ENCODE peak calls at places on chromosomes 6 and 20, in nine cellular contexts. One of them, this sample, is unnamed. For H3K4me1, the result is how much of the 10 kb centered on the place peaks cover.

GRCh38 chr6:149094156-149094555 is 223.4 kb upstream of the TAB2 start:
- DNase-seq in esophagus squamous epithelium: no peak
- DNase-seq in spleen: no peak
- DNase-seq in left ventricle myocardium inferior: no peak
- DNase-seq in A549: no peak
- DNase-seq in neural progenitor cell: peak
- DNase-seq in prostate gland: no peak
- DNase-seq in left lung: no peak
- DNase-seq in CD8-positive, alpha-beta T cell: no peak
- DNase-seq in this sample: peak

GRCh38 chr20:49323622-49324238 is 45.9 kb upstream of the ZNFX1 start:
- DNase-seq in spleen: no peak
- DNase-seq in left ventricle myocardium inferior: no peak
- DNase-seq in left lung: no peak
- DNase-seq in esophagus squamous epithelium: no peak
- DNase-seq in prostate gland: peak
- DNase-seq in CD8-positive, alpha-beta T cell: peak
- DNase-seq in neural progenitor cell: no peak
- DNase-seq in A549: peak
- DNase-seq in this sample: peak

GRCh38 chr20:44941292-44941691 is 18.9 kb downstream of the TOMM34 start:
- DNase-seq in neural progenitor cell: no peak
- DNase-seq in left ventricle myocardium inferior: no peak
- DNase-seq in CD8-positive, alpha-beta T cell: no peak
- DNase-seq in left lung: no peak
- DNase-seq in A549: no peak
- DNase-seq in prostate gland: no peak
- DNase-seq in esophagus squamous epithelium: no peak
- DNase-seq in spleen: no peak
- DNase-seq in this sample: no peak

GRCh38 chr6:46022110-46022948 is 6.7 kb upstream of the CLIC5 start:
- DNase-seq in neural progenitor cell: no peak
- DNase-seq in spleen: no peak
- DNase-seq in CD8-positive, alpha-beta T cell: no peak
- DNase-seq in left ventricle myocardium inferior: no peak
- DNase-seq in A549: no peak
- DNase-seq in esophagus squamous epithelium: no peak
- DNase-seq in left lung: no peak
- DNase-seq in prostate gland: no peak
- DNase-seq in this sample: no peak

GRCh38 chr6:16374796-16375195 is 136.4 kb downstream of the GMPR start:
- DNase-seq in neural progenitor cell: peak
- DNase-seq in left lung: no peak
- DNase-seq in A549: no peak
- DNase-seq in prostate gland: no peak
- DNase-seq in CD8-positive, alpha-beta T cell: no peak
- DNase-seq in esophagus squamous epithelium: no peak
- DNase-seq in left ventricle myocardium inferior: no peak
- DNase-seq in spleen: no peak
- DNase-seq in this sample: no peak

GRCh38 chr6:13278184-13278583 is 50.2 kb downstream of the TBC1D7 start:
- DNase-seq in prostate gland: no peak
- DNase-seq in spleen: peak
- DNase-seq in esophagus squamous epithelium: no peak
- DNase-seq in CD8-positive, alpha-beta T cell: no peak
- DNase-seq in A549: no peak
- DNase-seq in left ventricle myocardium inferior: no peak
- DNase-seq in left lung: no peak
- DNase-seq in neural progenitor cell: peak
- DNase-seq in this sample: no peak

GRCh38 chr6:89834884-89835792 is 5.5 kb downstream of the CASP8AP2 start:
- DNase-seq in A549: no peak
- DNase-seq in prostate gland: no peak
- DNase-seq in esophagus squamous epithelium: no peak
- DNase-seq in left lung: no peak
- DNase-seq in CD8-positive, alpha-beta T cell: peak
- DNase-seq in left ventricle myocardium inferior: no peak
- DNase-seq in spleen: no peak
- DNase-seq in neural progenitor cell: no peak
- DNase-seq in this sample: no peak

GRCh38 chr6:157433678-157434081 is 52.7 kb downstream of the ZDHHC14 start:
- DNase-seq in esophagus squamous epithelium: no peak
- DNase-seq in CD8-positive, alpha-beta T cell: no peak
- DNase-seq in prostate gland: no peak
- DNase-seq in left ventricle myocardium inferior: no peak
- DNase-seq in left lung: no peak
- DNase-seq in A549: no peak
- DNase-seq in neural progenitor cell: no peak
- DNase-seq in spleen: no peak
- DNase-seq in this sample: no peak

GRCh38 chr6:16750566-16750965 is 10.7 kb downstream of the ATXN1 start:
- DNase-seq in CD8-positive, alpha-beta T cell: no peak
- DNase-seq in prostate gland: no peak
- DNase-seq in left lung: no peak
- DNase-seq in neural progenitor cell: no peak
- DNase-seq in left ventricle myocardium inferior: no peak
- DNase-seq in esophagus squamous epithelium: no peak
- DNase-seq in spleen: no peak
- DNase-seq in A549: no peak
- DNase-seq in this sample: no peak

GRCh38 chr20:50093240-50093639 is 19.7 kb downstream of the UBE2V1 start:
- DNase-seq in neural progenitor cell: no peak
- DNase-seq in left ventricle myocardium inferior: no peak
- DNase-seq in prostate gland: no peak
- DNase-seq in CD8-positive, alpha-beta T cell: no peak
- DNase-seq in esophagus squamous epithelium: no peak
- DNase-seq in A549: no peak
- DNase-seq in left lung: no peak
- DNase-seq in spleen: no peak
- DNase-seq in this sample: no peak

GRCh38 chr6:112338310-112338709 is 8.8 kb upstream of the RFPL4B start:
- DNase-seq in CD8-positive, alpha-beta T cell: no peak
- DNase-seq in neural progenitor cell: no peak
- DNase-seq in spleen: no peak
- DNase-seq in prostate gland: no peak
- DNase-seq in left ventricle myocardium inferior: no peak
- DNase-seq in A549: no peak
- DNase-seq in left lung: no peak
- DNase-seq in esophagus squamous epithelium: no peak
- DNase-seq in this sample: no peak

GRCh38 chr20:59064214-59064722 is 21.7 kb upstream of the PRELID3B start:
- DNase-seq in left lung: no peak
- DNase-seq in esophagus squamous epithelium: no peak
- DNase-seq in CD8-positive, alpha-beta T cell: no peak
- DNase-seq in spleen: no peak
- DNase-seq in left ventricle myocardium inferior: no peak
- DNase-seq in A549: no peak
- DNase-seq in neural progenitor cell: no peak
- DNase-seq in prostate gland: no peak
- DNase-seq in this sample: no peak

GRCh38 chr20:59068534-59068933 is 25.9 kb upstream of the PRELID3B start:
- DNase-seq in A549: no peak
- DNase-seq in neural progenitor cell: no peak
- DNase-seq in left lung: no peak
- DNase-seq in esophagus squamous epithelium: no peak
- DNase-seq in prostate gland: no peak
- DNase-seq in spleen: no peak
- DNase-seq in left ventricle myocardium inferior: no peak
- DNase-seq in CD8-positive, alpha-beta T cell: no peak
- DNase-seq in this sample: no peak

GRCh38 chr20:59062057-59062456 is 19.5 kb upstream of the PRELID3B start:
- DNase-seq in neural progenitor cell: no peak
- DNase-seq in left lung: no peak
- DNase-seq in left ventricle myocardium inferior: no peak
- DNase-seq in esophagus squamous epithelium: no peak
- DNase-seq in CD8-positive, alpha-beta T cell: no peak
- DNase-seq in spleen: no peak
- DNase-seq in A549: no peak
- DNase-seq in prostate gland: no peak
- DNase-seq in this sample: peak

DNA sequence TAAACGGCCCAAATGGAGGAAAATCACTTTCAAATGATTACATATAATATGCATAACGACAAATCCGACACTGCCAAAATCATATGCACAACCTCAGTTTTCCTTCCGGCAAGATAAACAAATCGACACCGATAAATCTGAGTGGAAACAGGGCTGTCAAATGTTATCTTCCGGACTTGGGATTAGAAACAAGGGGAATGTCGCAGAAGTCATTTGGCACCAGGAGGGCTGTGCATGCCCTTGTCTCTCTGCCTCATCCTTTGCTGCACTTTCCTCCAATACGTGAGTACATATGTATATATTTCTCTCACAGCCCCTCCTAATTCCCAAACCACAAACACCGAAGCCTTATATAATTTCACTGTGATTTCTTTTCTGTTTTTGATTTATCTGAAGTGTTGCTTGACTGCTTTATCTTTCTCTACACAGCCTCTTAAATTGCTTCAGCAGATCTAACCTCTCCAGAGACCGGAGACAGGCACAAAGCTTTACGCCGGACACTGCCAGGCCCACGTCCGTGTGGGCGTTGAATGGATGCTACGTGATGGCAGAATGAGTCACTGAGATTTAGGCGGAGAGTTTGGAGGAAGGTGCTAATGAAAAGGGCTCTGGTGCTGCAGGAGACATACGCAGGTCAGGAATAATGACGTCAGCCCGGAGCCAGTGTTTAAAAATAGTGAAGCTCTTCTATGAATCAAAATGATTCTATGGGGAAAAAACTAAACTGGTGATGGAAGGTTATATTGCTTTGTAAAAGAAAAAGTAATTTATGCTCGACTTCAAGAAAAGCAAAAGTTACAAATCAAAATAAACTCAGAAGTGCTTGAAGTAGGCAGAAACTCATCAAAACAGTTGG is 21.0 kb upstream of the PRELID3B start:
- DNase-seq in spleen: no peak
- DNase-seq in esophagus squamous epithelium: no peak
- DNase-seq in CD8-positive, alpha-beta T cell: no peak
- DNase-seq in left lung: no peak
- DNase-seq in left ventricle myocardium inferior: peak
- DNase-seq in prostate gland: no peak
- DNase-seq in A549: peak
- DNase-seq in neural progenitor cell: peak
- DNase-seq in this sample: peak
- H3K4me3 ChIP-seq in spleen: no peak
- H3K4me3 ChIP-seq in esophagus squamous epithelium: no peak
- H3K4me3 ChIP-seq in CD8-positive, alpha-beta T cell: no peak
- H3K4me3 ChIP-seq in left lung: no peak
- H3K4me3 ChIP-seq in left ventricle myocardium inferior: peak
- H3K4me3 ChIP-seq in prostate gland: no peak
- H3K4me3 ChIP-seq in A549: no peak
- H3K4me3 ChIP-seq in neural progenitor cell: no peak
- H3K4me3 ChIP-seq in this sample: no peak

DNA sequence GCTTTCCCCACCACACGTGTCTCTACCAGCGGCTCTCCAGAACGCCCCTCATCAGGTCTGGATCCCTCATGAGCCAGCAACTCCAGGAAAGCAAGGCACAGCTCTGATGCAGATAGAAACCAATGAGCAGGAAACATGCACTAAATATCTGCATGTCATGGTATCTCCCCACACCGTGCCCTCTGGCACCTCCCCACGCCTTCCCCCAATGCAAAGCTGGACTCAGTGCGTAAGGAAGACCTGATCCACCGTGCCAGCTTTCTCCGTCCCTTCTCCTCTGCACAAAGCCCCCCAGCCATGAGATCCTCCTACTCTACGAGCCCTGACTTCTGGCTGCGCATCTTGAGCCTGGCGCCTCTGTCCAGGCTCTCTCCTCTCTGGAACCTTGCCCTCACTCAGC is 9.4 kb downstream of the PDE10A start:
- DNase-seq in A549: no peak
- DNase-seq in left ventricle myocardium inferior: no peak
- DNase-seq in neural progenitor cell: no peak
- DNase-seq in spleen: no peak
- DNase-seq in left lung: no peak
- DNase-seq in esophagus squamous epithelium: no peak
- DNase-seq in CD8-positive, alpha-beta T cell: no peak
- DNase-seq in prostate gland: no peak
- DNase-seq in this sample: no peak
- H3K4me1 ChIP-seq in A549: under half
- H3K4me1 ChIP-seq in left ventricle myocardium inferior: under half
- H3K4me1 ChIP-seq in neural progenitor cell: under half
- H3K4me1 ChIP-seq in spleen: under half
- H3K4me1 ChIP-seq in left lung: under half
- H3K4me1 ChIP-seq in esophagus squamous epithelium: under half
- H3K4me1 ChIP-seq in CD8-positive, alpha-beta T cell: under half
- H3K4me1 ChIP-seq in prostate gland: under half
- H3K4me1 ChIP-seq in this sample: under half

DNA sequence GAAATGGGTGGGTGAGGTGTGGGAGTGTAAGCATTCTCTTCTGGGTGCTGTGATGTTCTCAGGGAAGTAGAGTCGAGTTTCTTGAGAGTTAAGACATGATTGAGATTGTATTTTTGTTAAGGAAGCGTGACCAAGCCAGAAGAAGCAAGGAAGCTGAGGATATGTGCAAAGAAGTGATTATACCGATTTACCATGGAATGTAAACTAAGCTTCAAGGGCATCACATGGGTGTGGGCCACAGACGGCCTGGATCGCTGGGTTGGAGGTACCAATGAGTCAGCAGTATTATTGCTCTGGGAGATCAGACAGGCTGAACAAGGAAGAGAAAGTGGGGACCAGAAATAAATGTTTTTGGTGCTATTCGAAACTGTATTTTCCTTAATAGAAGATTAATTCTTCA is 184.1 kb upstream of the GMDS start:
- DNase-seq in prostate gland: no peak
- DNase-seq in CD8-positive, alpha-beta T cell: no peak
- DNase-seq in esophagus squamous epithelium: no peak
- DNase-seq in neural progenitor cell: no peak
- DNase-seq in left ventricle myocardium inferior: no peak
- DNase-seq in A549: peak
- DNase-seq in left lung: no peak
- DNase-seq in spleen: no peak
- DNase-seq in this sample: no peak
- H3K27ac ChIP-seq in prostate gland: no peak
- H3K27ac ChIP-seq in CD8-positive, alpha-beta T cell: no peak
- H3K27ac ChIP-seq in esophagus squamous epithelium: peak
- H3K27ac ChIP-seq in neural progenitor cell: no peak
- H3K27ac ChIP-seq in left ventricle myocardium inferior: no peak
- H3K27ac ChIP-seq in A549: no peak
- H3K27ac ChIP-seq in left lung: no peak
- H3K27ac ChIP-seq in spleen: no peak
- H3K27ac ChIP-seq in this sample: no peak

DNA sequence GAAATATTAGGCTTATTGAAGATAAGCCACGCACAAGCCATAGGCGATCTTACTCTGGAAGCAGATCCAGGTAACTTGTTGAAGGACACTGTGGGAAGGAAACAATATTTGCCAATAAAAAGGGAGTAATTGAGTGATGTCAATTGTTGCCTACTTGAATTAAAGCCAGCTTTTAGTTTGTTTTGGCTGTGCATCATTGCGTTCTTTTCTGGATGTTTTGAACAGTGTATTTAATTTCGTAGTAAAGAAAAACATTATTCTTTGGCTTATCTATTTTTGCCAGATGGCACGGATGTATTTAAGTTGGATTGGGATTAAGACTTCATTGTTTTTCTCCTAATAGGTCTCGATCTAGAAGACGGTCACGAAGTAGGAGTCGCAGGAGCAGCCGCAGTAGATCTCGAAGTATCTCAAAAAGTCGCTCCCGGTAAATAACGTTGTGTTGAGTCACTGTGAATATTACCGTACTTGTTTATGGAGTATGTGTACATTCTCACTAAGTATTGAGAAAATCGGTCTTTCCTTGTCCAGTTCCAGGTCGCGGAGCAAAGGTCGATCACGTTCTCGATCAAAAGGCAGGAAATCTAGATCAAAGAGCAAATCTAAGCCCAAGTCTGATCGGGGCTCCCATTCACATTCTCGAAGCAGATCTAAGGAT is 2.6 kb downstream of the SRSF6 start:
- DNase-seq in esophagus squamous epithelium: no peak
- DNase-seq in A549: no peak
- DNase-seq in left ventricle myocardium inferior: no peak
- DNase-seq in left lung: no peak
- DNase-seq in prostate gland: no peak
- DNase-seq in spleen: no peak
- DNase-seq in neural progenitor cell: no peak
- DNase-seq in CD8-positive, alpha-beta T cell: no peak
- DNase-seq in this sample: no peak
- H3K4me3 ChIP-seq in esophagus squamous epithelium: no peak
- H3K4me3 ChIP-seq in A549: no peak
- H3K4me3 ChIP-seq in left ventricle myocardium inferior: peak
- H3K4me3 ChIP-seq in left lung: no peak
- H3K4me3 ChIP-seq in prostate gland: no peak
- H3K4me3 ChIP-seq in spleen: no peak
- H3K4me3 ChIP-seq in neural progenitor cell: no peak
- H3K4me3 ChIP-seq in CD8-positive, alpha-beta T cell: no peak
- H3K4me3 ChIP-seq in this sample: no peak